ENCODE peak calls at places on chromosomes 13 and 19, in ten cellular contexts. H is adipocyte; U is BE2C; M is PC-9; K is naive thymus-derived CD4-positive, alpha-beta T cell; Y is lower lobe of right lung; V is esophagus squamous epithelium; B is IMR-90; J is testis; A is mucosa of descending colon. N is an unnamed sample. For H3K4me1, the result is how much of the 10 kb centered on the place peaks cover.

GRCh38 chr13:29917573-29918091 is 67.2 kb upstream of the UBL3 start:
- DNase-seq in A (no peak), J (no peak), K (no peak), M (no peak), U (no peak), V (no peak), H (no peak), B (peak), Y (no peak), N (no peak)

GRCh38 chr19:47168065-47168464 is 37.4 kb downstream of the SAE1 start:
- DNase-seq in B (no peak), H (no peak), Y (no peak), U (no peak), M (peak), A (no peak), J (no peak), V (no peak), K (no peak), N (no peak)

GRCh38 chr19:17390665-17391370 is 3.2 kb downstream of the CCDC194 start:
- DNase-seq in H (peak), V (no peak), B (peak), A (peak), U (peak), J (peak), Y (peak), M (peak), K (peak), N (peak)

GRCh38 chr13:114022309-114022669 is 48.4 kb upstream of the C13orf46 start:
- DNase-seq in J (no peak), Y (no peak), V (no peak), K (no peak), U (no peak), H (no peak), B (no peak), A (no peak), M (no peak), N (peak)

GRCh38 chr13:52405767-52406494 is at the start of gene THSD1:
- DNase-seq in K (no peak), H (peak), M (no peak), J (no peak), Y (peak), B (peak), V (no peak), U (peak), A (peak), N (peak)

GRCh38 chr13:27953671-27954405 is 15.3 kb downstream of the CDX2 start:
- DNase-seq in J (peak), B (peak), M (no peak), V (no peak), Y (peak), K (no peak), A (peak), U (peak), H (peak), N (peak)

GRCh38 chr19:3346677-3347353 is 19.6 kb upstream of the NFIC start:
- DNase-seq in V (no peak), M (no peak), H (peak), A (peak), J (peak), K (no peak), Y (no peak), B (no peak), U (no peak), N (peak)

GRCh38 chr19:12721656-12722565 is 1.8 kb downstream of the TNPO2 start:
- DNase-seq in V (no peak), Y (peak), M (peak), U (peak), H (peak), B (peak), A (peak), K (peak), J (peak), N (peak)

GRCh38 chr13:74062933-74063332 is 71.3 kb downstream of the KLF12 start:
- DNase-seq in A (peak), M (no peak), B (peak), Y (no peak), K (no peak), U (no peak), V (no peak), H (no peak), J (peak), N (peak)

GRCh38 chr13:105196052-105196451 is 1339.4 kb downstream of the EFNB2 start:
- DNase-seq in M (peak), B (peak), U (no peak), H (no peak), Y (no peak), V (no peak), K (no peak), A (no peak), J (no peak), N (no peak)

GRCh38 chr13:41678320-41678719 is 221.0 kb downstream of the RGCC start:
- DNase-seq in V (no peak), Y (no peak), U (no peak), K (no peak), B (peak), M (no peak), H (peak), J (no peak), A (no peak), N (no peak)

GRCh38 chr13:50596103-50596502 is 247.4 kb downstream of the DLEU7 start:
- DNase-seq in M (no peak), K (no peak), U (no peak), H (no peak), A (no peak), J (no peak), Y (no peak), V (no peak), B (no peak), N (no peak)

GRCh38 chr19:2827022-2827421 is 7.4 kb downstream of the ZNF554 start:
- DNase-seq in K (no peak), U (no peak), M (no peak), H (no peak), Y (no peak), A (no peak), B (no peak), J (no peak), V (no peak), N (no peak)

GRCh38 chr19:38168632-38169031 is 55.4 kb downstream of the DPF1 start:
- DNase-seq in M (no peak), B (no peak), J (no peak), H (no peak), A (no peak), V (no peak), Y (no peak), U (no peak), K (no peak), N (no peak)

GRCh38 chr19:13588953-13589833 is 82.9 kb upstream of the CACNA1A start:
- DNase-seq in H (peak), V (no peak), J (peak), M (no peak), K (peak), B (peak), A (peak), U (peak), Y (peak), N (peak)

GRCh38 chr13:94139393-94139995 is 340.0 kb downstream of the DCT start:
- DNase-seq in V (no peak), B (peak), U (no peak), A (no peak), K (no peak), Y (no peak), H (no peak), J (no peak), M (no peak), N (no peak)

GRCh38 chr19:3175761-3176714 is 2.5 kb upstream of the S1PR4 start:
- DNase-seq in J (peak), A (peak), U (no peak), M (peak), K (no peak), B (peak), H (peak), Y (peak), V (no peak), N (no peak)

GRCh38 chr13:25899952-25900351 is 151.9 kb downstream of the SHISA2 start:
- DNase-seq in B (no peak), V (no peak), J (no peak), Y (no peak), U (no peak), H (no peak), M (no peak), K (no peak), A (no peak), N (no peak)

GRCh38 chr13:25904830-25905229 is 147.0 kb downstream of the SHISA2 start:
- DNase-seq in A (no peak), J (no peak), U (no peak), Y (no peak), B (no peak), H (no peak), V (no peak), K (no peak), M (no peak), N (no peak)

GRCh38 chr13:25905411-25906010 is 146.3 kb downstream of the SHISA2 start:
- DNase-seq in M (no peak), B (no peak), U (no peak), K (no peak), J (no peak), V (no peak), Y (no peak), H (no peak), A (peak), N (no peak)

GRCh38 chr13:25901460-25902376 is 150.1 kb downstream of the SHISA2 start:
- DNase-seq in V (no peak), K (peak), J (no peak), B (peak), U (no peak), H (peak), A (no peak), M (peak), Y (no peak), N (no peak)

DNA sequence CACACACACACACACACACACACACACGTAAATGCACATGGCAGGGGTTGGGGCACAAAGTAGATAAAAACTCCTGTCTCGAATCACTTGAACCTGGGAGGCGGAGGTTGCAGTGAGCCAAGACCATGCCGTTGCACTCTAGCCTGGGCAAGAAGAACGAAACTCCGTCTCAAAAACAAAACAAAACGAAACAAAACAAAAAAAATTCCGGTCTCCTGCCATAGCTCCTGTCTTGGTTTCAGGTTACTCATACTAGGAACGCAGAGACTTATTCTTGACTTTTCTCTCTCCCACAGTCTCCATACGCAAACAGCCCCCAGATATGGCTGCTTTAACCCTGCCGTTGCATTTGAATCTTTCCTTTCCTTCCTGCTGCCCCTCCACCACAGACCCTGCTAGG is 148.9 kb downstream of the SHISA2 start:
- DNase-seq in U (no peak), K (no peak), Y (no peak), V (no peak), H (no peak), M (no peak), B (no peak), J (no peak), A (no peak), N (no peak)
- H3K4me3 ChIP-seq in U (no peak), K (peak), Y (no peak), V (no peak), H (no peak), M (no peak), B (no peak), J (no peak), A (no peak), N (no peak)

DNA sequence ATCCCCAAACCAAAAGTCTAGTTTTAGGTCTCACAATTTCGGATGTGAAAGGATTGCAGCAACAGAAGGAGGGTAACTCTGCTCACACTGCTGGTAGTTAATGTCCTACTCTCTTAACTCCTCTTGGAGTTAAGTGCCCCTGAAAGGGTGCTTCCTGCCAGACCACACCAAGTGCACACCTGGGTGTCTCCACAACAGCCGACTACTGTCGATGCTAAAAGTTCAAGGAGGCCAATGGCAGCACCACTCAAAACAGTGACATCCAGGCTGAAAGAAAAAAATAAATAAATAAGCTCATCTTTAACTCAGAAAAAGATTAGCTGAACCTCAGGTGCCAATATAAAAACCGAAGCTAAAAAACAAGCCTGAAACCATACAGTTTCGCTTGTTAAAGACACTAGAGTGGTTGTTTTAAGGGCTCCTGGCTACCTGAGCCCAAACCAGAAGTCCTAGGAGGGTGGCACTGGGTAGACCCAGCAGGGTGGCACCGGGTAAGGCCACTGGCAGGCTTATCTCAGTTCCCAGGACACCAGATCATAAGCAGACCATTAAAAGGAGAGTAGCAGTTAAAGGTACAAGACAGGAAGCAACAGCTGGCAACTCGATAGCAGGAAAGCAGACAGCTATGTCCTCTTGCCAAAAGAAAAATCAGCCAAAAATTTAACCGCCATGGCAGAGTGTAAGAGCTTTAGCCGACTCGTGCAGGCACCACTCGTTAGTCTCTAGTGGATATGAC is 39.3 kb downstream of the BRD4 start:
- DNase-seq in M (no peak), B (no peak), U (no peak), J (no peak), K (peak), A (no peak), Y (no peak), H (peak), V (no peak), N (no peak)
- H3K4me1 ChIP-seq in M (under half), B (half or more), U (under half), J (half or more), K (half or more), A (half or more), Y (half or more), H (half or more), V (half or more), N (half or more)

GRCh38 chr13:24162604-24163003 is 2.1 kb downstream of the SPATA13 start:
- DNase-seq in J (no peak), M (no peak), A (peak), Y (no peak), U (no peak), H (no peak), K (no peak), V (no peak), B (no peak), N (no peak)

GRCh38 chr13:24159921-24160324 is 597 bp upstream of the SPATA13 start:
- DNase-seq in K (no peak), M (peak), H (no peak), B (no peak), Y (no peak), A (no peak), U (no peak), J (no peak), V (no peak), N (peak)

GRCh38 chr13:24159362-24159761 is 1.2 kb upstream of the SPATA13 start:
- DNase-seq in U (no peak), J (no peak), A (no peak), V (no peak), B (no peak), K (no peak), H (no peak), M (no peak), Y (no peak), N (no peak)

GRCh38 chr13:24161010-24161775 is 673 bp downstream of the SPATA13 start:
- DNase-seq in U (peak), Y (peak), B (no peak), K (peak), J (peak), M (peak), V (no peak), H (peak), A (peak), N (peak)

DNA sequence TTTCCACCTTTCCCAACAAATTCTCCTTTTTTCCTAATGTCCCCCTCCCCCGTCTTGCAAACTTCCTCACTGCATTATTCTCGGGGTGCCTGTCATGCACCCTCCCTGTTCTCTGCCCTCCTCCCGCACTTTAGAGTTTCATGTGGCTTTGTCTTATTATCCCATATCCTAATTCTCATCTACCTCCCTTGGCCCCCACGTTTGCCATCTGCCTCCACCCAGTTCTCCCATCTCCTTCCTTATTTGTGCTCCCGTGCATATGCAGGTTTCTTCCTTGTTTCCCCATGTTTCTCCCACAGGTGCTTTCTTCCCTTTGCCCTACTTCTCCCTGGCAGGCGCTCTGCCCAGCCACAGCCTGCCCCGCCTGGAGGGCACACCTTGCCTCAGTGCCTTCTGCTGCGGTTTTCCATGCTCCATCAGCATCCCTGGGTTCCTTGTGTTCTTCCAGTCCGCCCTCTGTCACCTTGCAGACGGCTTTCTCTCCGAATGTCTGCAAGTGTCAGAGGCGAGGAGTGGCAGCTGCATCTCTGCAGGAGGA is 1.5 kb downstream of the SPATA13 start:
- DNase-seq in B (no peak), K (no peak), H (no peak), J (no peak), Y (no peak), U (no peak), A (peak), V (no peak), M (peak), N (no peak)
- H3K4me3 ChIP-seq in B (peak), K (no peak), H (peak), J (no peak), Y (peak), U (no peak), A (no peak), V (peak), M (peak), N (peak)

GRCh38 chr19:15316498-15316897 is 15.8 kb downstream of the BRD4 start:
- DNase-seq in Y (no peak), K (no peak), U (no peak), A (no peak), B (peak), J (no peak), M (no peak), H (peak), V (no peak), N (no peak)
- H3K4me1 ChIP-seq in Y (half or more), K (half or more), U (under half), A (under half), B (under half), J (half or more), M (under half), H (half or more), V (half or more), N (under half)

DNA sequence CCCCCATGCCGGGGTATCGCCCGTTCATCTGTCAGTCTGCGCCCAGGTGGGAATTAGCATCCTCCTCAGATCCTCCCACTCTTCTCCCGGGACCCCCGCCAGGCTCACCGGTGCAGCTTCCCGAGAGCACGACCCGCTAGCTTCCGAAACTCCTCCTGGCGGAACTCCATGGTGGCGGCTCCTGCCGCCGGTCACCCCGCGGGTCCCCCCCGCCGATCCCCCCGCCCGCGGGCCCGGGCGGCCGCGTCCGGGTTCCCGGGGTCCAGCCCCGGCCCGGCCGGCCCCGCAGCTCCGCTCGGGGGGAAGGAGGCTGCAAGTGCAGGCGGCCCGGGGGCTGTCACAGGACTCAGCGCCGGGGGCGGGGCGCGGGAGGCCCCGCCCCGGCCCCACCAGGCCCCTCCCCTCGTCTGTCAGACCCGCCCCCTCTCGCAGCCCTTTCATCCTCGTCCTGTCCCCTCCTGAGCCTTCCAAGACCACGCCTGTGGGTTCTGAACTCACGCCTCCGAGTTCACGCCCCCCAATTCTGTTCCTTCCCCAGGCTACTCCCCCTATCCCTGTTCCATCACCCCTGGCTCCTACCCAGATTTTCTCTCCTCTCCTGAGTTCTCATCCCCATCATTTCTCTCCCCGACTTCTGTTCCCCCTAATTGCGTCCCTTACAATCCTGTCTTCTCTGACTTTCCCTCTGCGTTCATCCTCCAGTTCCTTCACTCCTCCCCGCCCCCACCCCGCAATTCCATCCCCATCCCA is at the start of gene SLC17A7:
- DNase-seq in J (peak), M (no peak), K (no peak), U (peak), Y (no peak), V (no peak), A (peak), H (peak), B (no peak), N (peak)
- H3K4me3 ChIP-seq in J (peak), M (peak), K (no peak), U (peak), Y (peak), V (peak), A (no peak), H (peak), B (no peak), N (peak)

DNA sequence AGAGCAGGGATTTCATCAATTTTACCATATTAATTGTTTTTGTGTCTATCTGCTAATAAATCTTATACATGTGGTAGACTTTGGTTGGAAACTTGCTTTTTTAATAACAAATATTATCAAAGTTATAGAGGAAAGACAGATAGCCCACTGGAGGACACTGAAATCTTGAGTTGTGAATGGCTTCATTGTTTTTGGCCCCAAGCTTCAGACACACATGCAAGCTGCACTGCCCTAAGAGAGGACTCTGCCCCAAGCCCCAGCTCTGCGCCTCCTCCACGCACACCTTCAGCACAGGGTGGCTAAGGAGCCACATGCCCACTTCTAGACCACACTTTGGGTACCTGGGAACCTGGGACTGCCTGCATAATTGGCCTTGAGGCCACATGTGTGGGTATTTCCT is 35.2 kb downstream of the RCBTB2 start:
- DNase-seq in H (no peak), J (no peak), M (no peak), Y (no peak), K (no peak), V (no peak), B (no peak), U (no peak), A (no peak), N (no peak)
- H3K4me1 ChIP-seq in H (under half), J (under half), M (under half), Y (under half), K (under half), V (under half), B (under half), U (under half), A (under half), N (under half)

GRCh38 chr13:92806215-92806614 is 420.4 kb upstream of the GPC6 start:
- DNase-seq in U (no peak), J (no peak), A (no peak), V (no peak), Y (no peak), B (no peak), K (no peak), H (peak), M (no peak), N (no peak)
- H3K4me3 ChIP-seq in U (no peak), J (peak), A (no peak), V (peak), Y (peak), B (peak), K (peak), H (peak), M (peak), N (peak)

GRCh38 chr19:10356431-10356830 is 17.0 kb upstream of the ICAM3 start:
- DNase-seq in M (no peak), K (no peak), U (no peak), B (no peak), Y (no peak), A (no peak), H (no peak), J (no peak), V (no peak), N (no peak)
- H3K4me1 ChIP-seq in M (under half), K (under half), U (under half), B (under half), Y (under half), A (under half), H (under half), J (under half), V (under half), N (under half)

N was measured in right cardiac atrium.